ENCODE peak calls at places on chromosomes 2 and 18, in five cellular contexts. One of them, this sample, is unnamed.

GRCh38 chr18:40412410-40412809 is 1542.6 kb upstream of the PIK3C3 start:
- DNase-seq in NK-92 treated with Interleukin-12 subunit alpha and Interleukin-12 subunit beta, amount 100 ng/mL, for 24 hours: no peak
- DNase-seq in tibial nerve: no peak
- DNase-seq in H9: no peak
- DNase-seq in activated CD4-positive, alpha-beta T cell treated with anti-CD3 and anti-CD28 coated beads, Interleukin-2, amount 50 U/mL, for 24 hours: no peak
- DNase-seq in this sample: no peak

GRCh38 chr2:46510596-46511177 is 31.3 kb downstream of the TMEM247 start:
- DNase-seq in NK-92 treated with Interleukin-12 subunit alpha and Interleukin-12 subunit beta, amount 100 ng/mL, for 24 hours: no peak
- DNase-seq in tibial nerve: no peak
- DNase-seq in H9: no peak
- DNase-seq in activated CD4-positive, alpha-beta T cell treated with anti-CD3 and anti-CD28 coated beads, Interleukin-2, amount 50 U/mL, for 24 hours: no peak
- DNase-seq in this sample: no peak

GRCh38 chr2:108922141-108922915 is 66.7 kb downstream of the EDAR start:
- DNase-seq in NK-92 treated with Interleukin-12 subunit alpha and Interleukin-12 subunit beta, amount 100 ng/mL, for 24 hours: no peak
- DNase-seq in tibial nerve: no peak
- DNase-seq in H9: peak
- DNase-seq in activated CD4-positive, alpha-beta T cell treated with anti-CD3 and anti-CD28 coated beads, Interleukin-2, amount 50 U/mL, for 24 hours: no peak
- DNase-seq in this sample: no peak

GRCh38 chr2:151638188-151638933 is 95.9 kb downstream of the NEB start:
- DNase-seq in NK-92 treated with Interleukin-12 subunit alpha and Interleukin-12 subunit beta, amount 100 ng/mL, for 24 hours: no peak
- DNase-seq in tibial nerve: no peak
- DNase-seq in H9: no peak
- DNase-seq in activated CD4-positive, alpha-beta T cell treated with anti-CD3 and anti-CD28 coated beads, Interleukin-2, amount 50 U/mL, for 24 hours: peak
- DNase-seq in this sample: no peak

GRCh38 chr18:48263913-48264506 is 145.2 kb downstream of the ZBTB7C start:
- DNase-seq in NK-92 treated with Interleukin-12 subunit alpha and Interleukin-12 subunit beta, amount 100 ng/mL, for 24 hours: no peak
- DNase-seq in tibial nerve: no peak
- DNase-seq in H9: no peak
- DNase-seq in activated CD4-positive, alpha-beta T cell treated with anti-CD3 and anti-CD28 coated beads, Interleukin-2, amount 50 U/mL, for 24 hours: no peak
- DNase-seq in this sample: no peak

GRCh38 chr2:9735335-9735734 is 104.5 kb upstream of the YWHAQ start:
- DNase-seq in NK-92 treated with Interleukin-12 subunit alpha and Interleukin-12 subunit beta, amount 100 ng/mL, for 24 hours: no peak
- DNase-seq in tibial nerve: no peak
- DNase-seq in H9: no peak
- DNase-seq in activated CD4-positive, alpha-beta T cell treated with anti-CD3 and anti-CD28 coated beads, Interleukin-2, amount 50 U/mL, for 24 hours: no peak
- DNase-seq in this sample: no peak

GRCh38 chr18:46623541-46623940 is 33.5 kb downstream of the LOXHD1 start:
- DNase-seq in NK-92 treated with Interleukin-12 subunit alpha and Interleukin-12 subunit beta, amount 100 ng/mL, for 24 hours: no peak
- DNase-seq in tibial nerve: no peak
- DNase-seq in H9: no peak
- DNase-seq in activated CD4-positive, alpha-beta T cell treated with anti-CD3 and anti-CD28 coated beads, Interleukin-2, amount 50 U/mL, for 24 hours: no peak
- DNase-seq in this sample: no peak

GRCh38 chr2:234015861-234016260 is 34.6 kb upstream of the SPP2 start:
- DNase-seq in NK-92 treated with Interleukin-12 subunit alpha and Interleukin-12 subunit beta, amount 100 ng/mL, for 24 hours: no peak
- DNase-seq in tibial nerve: no peak
- DNase-seq in H9: no peak
- DNase-seq in activated CD4-positive, alpha-beta T cell treated with anti-CD3 and anti-CD28 coated beads, Interleukin-2, amount 50 U/mL, for 24 hours: no peak
- DNase-seq in this sample: no peak

GRCh38 chr2:230614913-230615332 is 97.7 kb upstream of the CAB39 start:
- DNase-seq in NK-92 treated with Interleukin-12 subunit alpha and Interleukin-12 subunit beta, amount 100 ng/mL, for 24 hours: no peak
- DNase-seq in tibial nerve: no peak
- DNase-seq in H9: no peak
- DNase-seq in activated CD4-positive, alpha-beta T cell treated with anti-CD3 and anti-CD28 coated beads, Interleukin-2, amount 50 U/mL, for 24 hours: peak
- DNase-seq in this sample: no peak

GRCh38 chr2:95300391-95300938 is 3.3 kb downstream of the KCNIP3 start:
- DNase-seq in NK-92 treated with Interleukin-12 subunit alpha and Interleukin-12 subunit beta, amount 100 ng/mL, for 24 hours: no peak
- DNase-seq in tibial nerve: no peak
- DNase-seq in H9: no peak
- DNase-seq in activated CD4-positive, alpha-beta T cell treated with anti-CD3 and anti-CD28 coated beads, Interleukin-2, amount 50 U/mL, for 24 hours: no peak
- DNase-seq in this sample: no peak

GRCh38 chr2:99337931-99338580 is 867 bp downstream of the EIF5B start:
- DNase-seq in NK-92 treated with Interleukin-12 subunit alpha and Interleukin-12 subunit beta, amount 100 ng/mL, for 24 hours: no peak
- DNase-seq in tibial nerve: no peak
- DNase-seq in H9: no peak
- DNase-seq in activated CD4-positive, alpha-beta T cell treated with anti-CD3 and anti-CD28 coated beads, Interleukin-2, amount 50 U/mL, for 24 hours: peak
- DNase-seq in this sample: no peak